ENCODE peak calls at places on chromosome 9, in eight cellular contexts. J is NCI-H774, C is astrocyte of the hippocampus, Z is astrocyte, E is endothelial cell of umbilical vein, I is HuH-7, Q is BJ, A is AG08396. Y is an unnamed sample.

GRCh38 chr9:27353405-27354229 is 56.7 kb upstream of the EQTN start:
- DNase-seq in E (no peak), C (no peak), J (no peak), Z (no peak), A (no peak), Q (no peak), I (no peak), Y (no peak)

GRCh38 chr9:99389087-99390033 is 167.3 kb downstream of the SEC61B start:
- DNase-seq in Q (no peak), Z (peak), A (no peak), C (peak), E (no peak), J (no peak), I (no peak), Y (peak)

GRCh38 chr9:38359689-38360385 is 32.7 kb upstream of the ALDH1B1 start:
- DNase-seq in E (no peak), Z (peak), C (peak), A (no peak), I (no peak), J (no peak), Q (no peak), Y (no peak)

GRCh38 chr9:101449071-101449721 is 13.6 kb upstream of the ALDOB start:
- DNase-seq in E (peak), A (peak), I (peak), C (peak), Z (peak), Q (no peak), J (peak), Y (peak)

GRCh38 chr9:130565792-130566191 is 13.6 kb upstream of the FUBP3 start:
- DNase-seq in A (no peak), Z (no peak), E (no peak), Q (no peak), C (no peak), J (no peak), I (no peak), Y (peak)

GRCh38 chr9:15423328-15423985 is 781 bp downstream of the SNAPC3 start:
- DNase-seq in C (peak), I (no peak), A (peak), J (no peak), Q (no peak), Z (no peak), E (peak), Y (peak)

GRCh38 chr9:130935660-130936271 is 3.3 kb downstream of the FIBCD1 start:
- DNase-seq in C (no peak), I (no peak), Z (no peak), Q (no peak), A (no peak), E (no peak), J (no peak), Y (no peak)

GRCh38 chr9:16206560-16206959 is 653.7 kb downstream of the CCDC171 start:
- DNase-seq in I (no peak), J (no peak), C (no peak), Z (no peak), Q (no peak), A (no peak), E (no peak), Y (no peak)

GRCh38 chr9:8769153-8769552 is 969.6 kb upstream of the DMAC1 start:
- DNase-seq in A (no peak), E (no peak), J (peak), I (no peak), C (no peak), Q (no peak), Z (no peak), Y (no peak)

GRCh38 chr9:135520916-135521607 is at the start of gene LCN1:
- DNase-seq in E (no peak), C (no peak), I (no peak), Z (no peak), A (no peak), Q (no peak), J (no peak), Y (no peak)

GRCh38 chr9:121725008-121725795 is 73.8 kb downstream of the DAB2IP start:
- DNase-seq in J (peak), A (peak), C (peak), Z (peak), E (peak), I (no peak), Q (peak), Y (peak)

GRCh38 chr9:134848504-134848903 is 32.1 kb upstream of the FCN2 start:
- DNase-seq in I (no peak), Z (no peak), E (no peak), A (no peak), Q (no peak), C (no peak), J (no peak), Y (no peak)

GRCh38 chr9:87086111-87086510 is 138.8 kb upstream of the GAS1 start:
- DNase-seq in Q (no peak), I (no peak), E (no peak), A (no peak), Z (no peak), C (no peak), J (no peak), Y (no peak)

GRCh38 chr9:137757139-137757538 is 120.4 kb upstream of the CACNA1B start:
- DNase-seq in Z (no peak), E (no peak), Q (no peak), I (no peak), J (no peak), C (no peak), A (no peak), Y (peak)

GRCh38 chr9:94866770-94867169 is 140.3 kb downstream of the AOPEP start:
- DNase-seq in Q (no peak), C (no peak), A (no peak), I (no peak), E (no peak), Z (no peak), J (no peak), Y (peak)

GRCh38 chr9:74958587-74958986 is 5.9 kb upstream of the C9orf40 start:
- DNase-seq in E (no peak), J (no peak), A (no peak), Q (no peak), I (no peak), Z (no peak), C (no peak), Y (no peak)

GRCh38 chr9:135479469-135480052 is at the start of gene PPP1R26:
- DNase-seq in E (no peak), Z (no peak), Q (no peak), A (peak), I (no peak), C (peak), J (peak), Y (no peak)

GRCh38 chr9:125462766-125463384 is 201.2 kb downstream of the GAPVD1 start:
- DNase-seq in E (peak), Z (peak), A (peak), Q (no peak), I (peak), J (no peak), C (no peak), Y (peak)

GRCh38 chr9:69155341-69156030 is 18.6 kb upstream of the TJP2 start:
- DNase-seq in J (no peak), I (no peak), Q (no peak), E (no peak), C (peak), Z (no peak), A (no peak), Y (no peak)